ENCODE peak calls at places on chromosome 6, in ten cellular contexts. X is left colon; I is amniotic stem cell; O is substantia nigra; J is GM13977; N is NCI-H774; L is stimulated activated CD8-positive, alpha-beta memory T cell treated with anti-CD3 and anti-CD28 coated beads, Interleukin-15, amount 100 ng/mL, for 4 hours; U is occipital lobe; B is neuronal stem cell; S is BJ. P is an unnamed sample.

GRCh38 chr6:33124525-33124901 is 48.7 kb downstream of the HLA-DPB1 start:
- DNase-seq in I (no peak), U (no peak), J (no peak), B (no peak), L (no peak), O (no peak), N (no peak), S (no peak), X (no peak), P (no peak)

GRCh38 chr6:72886170-72886569 is 264.3 kb downstream of the KCNQ5 start:
- DNase-seq in I (no peak), J (no peak), L (no peak), S (no peak), X (no peak), B (no peak), U (no peak), O (no peak), N (no peak), P (no peak)

GRCh38 chr6:132298344-132298949 is 102.8 kb downstream of the MOXD1 start:
- DNase-seq in S (no peak), L (no peak), X (peak; percentile 68), O (peak; percentile 10), U (no peak), J (peak; percentile 15), B (no peak), N (peak; percentile 33), I (peak; percentile 25), P (peak; percentile 22)

GRCh38 chr6:158408552-158409130 is 96.4 kb downstream of the TULP4 start:
- DNase-seq in I (no peak), S (peak; percentile 19), N (no peak), O (peak; percentile 52), X (no peak), J (no peak), L (no peak), B (no peak), U (peak; percentile 22), P (no peak)

GRCh38 chr6:129312865-129313264 is 397.1 kb downstream of the ARHGAP18 start:
- DNase-seq in B (no peak), X (no peak), U (no peak), O (no peak), J (no peak), I (no peak), N (no peak), L (no peak), S (peak; percentile 25), P (peak; percentile 63)

GRCh38 chr6:41546475-41546865 is 289 bp downstream of the FOXP4 start:
- DNase-seq in J (no peak), S (no peak), I (no peak), O (no peak), L (no peak), N (peak; percentile 67), B (no peak), X (peak; percentile 75), U (no peak), P (no peak)

GRCh38 chr6:28710466-28711191 is 184.9 kb downstream of the GPX5 start:
- DNase-seq in X (no peak), N (no peak), S (no peak), U (no peak), B (no peak), I (no peak), L (no peak), J (no peak), O (no peak), P (no peak)

GRCh38 chr6:30349411-30350177 is 4.6 kb downstream of the RPP21 start:
- DNase-seq in S (no peak), J (no peak), O (no peak), U (no peak), L (no peak), X (no peak), N (no peak), B (no peak), I (no peak), P (no peak)

GRCh38 chr6:147506704-147507114 is 1.8 kb upstream of the SAMD5 start:
- DNase-seq in X (peak; percentile 88), L (no peak), S (no peak), N (peak; percentile 67), B (peak; percentile 51), U (peak; percentile 44), O (peak; percentile 26), I (no peak), J (peak; percentile 80), P (no peak)

GRCh38 chr6:109449789-109450673 is 5.5 kb downstream of the MICAL1 start:
- DNase-seq in U (no peak), S (no peak), B (no peak), I (no peak), X (peak; percentile 32), J (no peak), O (no peak), N (no peak), L (no peak), P (no peak)

GRCh38 chr6:38248500-38249234 is 391.1 kb downstream of the BTBD9 start:
- DNase-seq in L (no peak), B (no peak), X (no peak), J (no peak), O (no peak), N (no peak), S (no peak), U (no peak), I (no peak), P (no peak)

GRCh38 chr6:107132330-107132954 is 17.1 kb upstream of the BEND3 start:
- DNase-seq in N (peak; percentile 20), O (no peak), I (no peak), L (no peak), B (no peak), U (no peak), S (no peak), J (no peak), X (peak; percentile 40), P (peak; percentile 46)

GRCh38 chr6:14442250-14442649 is 324.7 kb downstream of the CD83 start:
- DNase-seq in U (no peak), O (no peak), N (no peak), J (no peak), B (no peak), I (no peak), L (no peak), S (no peak), X (no peak), P (no peak)

GRCh38 chr6:133682506-133683290 is 206.2 kb upstream of the TCF21 start:
- DNase-seq in I (no peak), O (no peak), X (no peak), N (no peak), S (peak; percentile 85), J (no peak), U (no peak), B (no peak), L (no peak), P (no peak)

GRCh38 chr6:45032426-45032825 is 295.7 kb upstream of the RUNX2 start:
- DNase-seq in N (no peak), U (no peak), X (no peak), J (no peak), S (no peak), L (no peak), I (no peak), O (no peak), B (no peak), P (no peak)

GRCh38 chr6:95768539-95768938 is 191.2 kb downstream of the MANEA start:
- DNase-seq in U (no peak), N (no peak), B (peak; percentile 2), X (peak; percentile 4), I (no peak), S (no peak), O (no peak), J (no peak), L (no peak), P (no peak)

GRCh38 chr6:160337301-160337700 is 10.9 kb upstream of the SLC22A3 start:
- DNase-seq in J (no peak), L (no peak), X (no peak), N (no peak), B (no peak), U (no peak), S (no peak), I (no peak), O (no peak), P (no peak)

GRCh38 chr6:15431762-15432495 is 186.1 kb downstream of the JARID2 start:
- DNase-seq in U (no peak), N (no peak), S (no peak), B (no peak), L (no peak), I (no peak), X (no peak), O (no peak), J (no peak), P (peak; percentile 40)

GRCh38 chr6:37622639-37623038 is 75.0 kb downstream of the MDGA1 start:
- DNase-seq in O (no peak), B (no peak), J (peak; percentile 60), X (no peak), I (no peak), L (no peak), S (no peak), U (no peak), N (no peak), P (no peak)

GRCh38 chr6:26017567-26017966 is 55.0 kb downstream of the TRIM38 start:
- DNase-seq in S (no peak), L (peak; percentile 67), O (peak; percentile 41), N (no peak), J (peak; percentile 44), U (peak; percentile 69), X (peak; percentile 46), I (peak; percentile 50), B (peak; percentile 67), P (peak; percentile 66)

GRCh38 chr6:139367810-139368321 is 6.6 kb downstream of the CITED2 start:
- DNase-seq in X (no peak), S (no peak), N (no peak), B (peak; percentile 65), L (no peak), I (no peak), J (no peak), O (no peak), U (no peak), P (no peak)

GRCh38 chr6:165181951-165182414 is 127.4 kb downstream of the C6orf118 start:
- DNase-seq in J (no peak), S (peak; percentile 2), L (no peak), O (no peak), X (no peak), N (no peak), U (peak; percentile 15), I (no peak), B (no peak), P (no peak)

GRCh38 chr6:144768676-144769599 is 483.8 kb downstream of the UTRN start:
- DNase-seq in J (no peak), I (no peak), U (no peak), O (no peak), B (no peak), L (no peak), N (peak; percentile 98), X (no peak), S (no peak), P (no peak)

GRCh38 chr6:126631343-126631742 is 291.4 kb downstream of the CENPW start:
- DNase-seq in N (no peak), S (peak; percentile 18), B (no peak), I (no peak), L (no peak), U (no peak), J (no peak), O (no peak), X (no peak), P (no peak)

GRCh38 chr6:21180155-21180554 is 413.4 kb upstream of the SOX4 start:
- DNase-seq in O (no peak), L (no peak), N (no peak), J (peak; percentile 38), U (no peak), X (no peak), S (no peak), I (no peak), B (no peak), P (no peak)

GRCh38 chr6:147202516-147203310 is 1.5 kb upstream of the STXBP5 start:
- DNase-seq in B (peak; percentile 85), O (peak; percentile 87), I (peak; percentile 91), U (peak; percentile 85), L (peak; percentile 73), X (peak; percentile 77), N (peak; percentile 98), J (peak; percentile 92), S (peak; percentile 93), P (peak; percentile 63)